ENCODE peak calls at places on chromosomes 11 and 22, in nine cellular contexts. M is naive thymus-derived CD4-positive, alpha-beta T cell; I is kidney epithelial cell; F is AG04450; X is IMR-90; C is GM23338; J is brain microvascular endothelial cell; P is cardiac muscle cell; Q is aorta. H is an unnamed sample.

GRCh38 chr11:19713221-19714092 is 820 bp downstream of the NAV2 start:
- DNase-seq in M (no peak), I (no peak), F (no peak), X (no peak), C (peak; percentile 52), J (peak; percentile 4), P (peak; percentile 9), Q (peak; percentile 79), H (no peak)

GRCh38 chr11:93736129-93736528 is 5.2 kb downstream of the TAF1D start:
- DNase-seq in M (no peak), I (no peak), F (no peak), X (peak; percentile 63), C (no peak), J (no peak), P (no peak), Q (no peak), H (no peak)

GRCh38 chr11:8292351-8292750 is 28.7 kb upstream of the LMO1 start:
- DNase-seq in M (peak; percentile 13), I (no peak), F (no peak), X (no peak), C (no peak), J (no peak), P (no peak), Q (peak; percentile 57), H (no peak)

GRCh38 chr22:42993651-42994275 is 21.2 kb downstream of the PACSIN2 start:
- DNase-seq in M (no peak), I (no peak), F (no peak), X (peak; percentile 60), C (no peak), J (no peak), P (no peak), Q (peak; percentile 63), H (peak; percentile 63)

GRCh38 chr22:38401336-38402084 is 53.5 kb downstream of the KCNJ4 start:
- DNase-seq in M (no peak), I (no peak), F (no peak), X (no peak), C (no peak), J (no peak), P (no peak), Q (peak; percentile 71), H (no peak)

GRCh38 chr11:58444285-58444684 is 2.2 kb upstream of the OR5B12 start:
- DNase-seq in M (no peak), I (no peak), F (no peak), X (no peak), C (no peak), J (no peak), P (no peak), Q (no peak), H (no peak)

GRCh38 chr11:134542401-134543143 is 130.5 kb upstream of the B3GAT1 start:
- DNase-seq in M (peak; percentile 1), I (no peak), F (no peak), X (no peak), C (no peak), J (no peak), P (no peak), Q (no peak), H (peak; percentile 24)

GRCh38 chr11:60923326-60923725 is 934 bp upstream of the TMEM132A start:
- DNase-seq in M (no peak), I (no peak), F (no peak), X (no peak), C (no peak), J (no peak), P (no peak), Q (no peak), H (no peak)

GRCh38 chr11:126281666-126282175 is 1.2 kb upstream of the TIRAP start:
- DNase-seq in M (no peak), I (no peak), F (no peak), X (no peak), C (no peak), J (no peak), P (no peak), Q (no peak), H (peak; percentile 62)

GRCh38 chr11:126288237-126288636 is 5.3 kb downstream of the TIRAP start:
- DNase-seq in M (no peak), I (no peak), F (no peak), X (no peak), C (no peak), J (no peak), P (no peak), Q (no peak), H (no peak)

GRCh38 chr11:126282742-126283591 is at the start of gene TIRAP:
- DNase-seq in M (peak; percentile 69), I (no peak), F (no peak), X (peak; percentile 42), C (peak; percentile 73), J (peak; percentile 19), P (peak; percentile 65), Q (peak; percentile 88), H (peak; percentile 85)

GRCh38 chr11:126282361-126282741 is 542 bp upstream of the TIRAP start:
- DNase-seq in M (peak; percentile 38), I (no peak), F (no peak), X (peak; percentile 35), C (peak; percentile 74), J (peak; percentile 39), P (peak; percentile 35), Q (peak; percentile 82), H (peak; percentile 43)

GRCh38 chr11:126284829-126285228 is 1.9 kb downstream of the TIRAP start:
- DNase-seq in M (peak; percentile 54), I (peak; percentile 84), F (peak; percentile 85), X (peak; percentile 96), C (no peak), J (peak; percentile 98), P (no peak), Q (peak; percentile 87), H (no peak)
- H3K4me3 ChIP-seq in M (no peak overlapping the region), I (no peak overlapping the region), F (no peak overlapping the region), X (no peak overlapping the region), C (no peak overlapping the region), J (no peak overlapping the region), P (no peak overlapping the region), Q (no peak overlapping the region), H (no peak overlapping the region)

GRCh38 chr11:12803086-12803826 is 129.0 kb downstream of the TEAD1 start:
- DNase-seq in M (no peak), I (no peak), F (no peak), X (peak; percentile 81), C (no peak), J (no peak), P (no peak), Q (no peak), H (no peak)
- H3K4me3 ChIP-seq in M (no peak overlapping the region), I (no peak overlapping the region), F (no peak overlapping the region), X (no peak overlapping the region), C (no peak overlapping the region), J (no peak overlapping the region), P (no peak overlapping the region), Q (no peak overlapping the region), H (no peak overlapping the region)

GRCh38 chr11:44564653-44565007 is 833 bp upstream of the CD82 start:
- DNase-seq in M (no peak), I (no peak), F (peak; percentile 53), X (peak; percentile 84), C (peak; percentile 42), J (peak; percentile 65), P (no peak), Q (peak; percentile 95), H (peak; percentile 98)

GRCh38 chr11:44562836-44563460 is 2.5 kb upstream of the CD82 start:
- DNase-seq in M (no peak), I (no peak), F (no peak), X (no peak), C (no peak), J (no peak), P (no peak), Q (peak; percentile 64), H (no peak)

GRCh38 chr11:44565008-44565745 is at the start of gene CD82:
- DNase-seq in M (peak; percentile 100), I (peak; percentile 85), F (peak; percentile 96), X (peak; percentile 97), C (peak; percentile 100), J (peak; percentile 99), P (peak; percentile 100), Q (peak; percentile 100), H (peak; percentile 100)

GRCh38 chr11:44563716-44564115 is 1.7 kb upstream of the CD82 start:
- DNase-seq in M (no peak), I (no peak), F (peak; percentile 54), X (peak; percentile 81), C (no peak), J (peak; percentile 70), P (no peak), Q (peak; percentile 2), H (no peak)

GRCh38 chr11:44564198-44564597 is 1.3 kb upstream of the CD82 start:
- DNase-seq in M (no peak), I (no peak), F (no peak), X (peak; percentile 28), C (no peak), J (no peak), P (no peak), Q (no peak), H (no peak)
- H3K4me3 ChIP-seq in M (no peak overlapping the region), I (no peak overlapping the region), F (no peak overlapping the region), X (no peak overlapping the region), C (no peak overlapping the region), J (no peak overlapping the region), P (no peak overlapping the region), Q (no peak overlapping the region), H (peak overlapping the region; percentile 70)

DNA sequence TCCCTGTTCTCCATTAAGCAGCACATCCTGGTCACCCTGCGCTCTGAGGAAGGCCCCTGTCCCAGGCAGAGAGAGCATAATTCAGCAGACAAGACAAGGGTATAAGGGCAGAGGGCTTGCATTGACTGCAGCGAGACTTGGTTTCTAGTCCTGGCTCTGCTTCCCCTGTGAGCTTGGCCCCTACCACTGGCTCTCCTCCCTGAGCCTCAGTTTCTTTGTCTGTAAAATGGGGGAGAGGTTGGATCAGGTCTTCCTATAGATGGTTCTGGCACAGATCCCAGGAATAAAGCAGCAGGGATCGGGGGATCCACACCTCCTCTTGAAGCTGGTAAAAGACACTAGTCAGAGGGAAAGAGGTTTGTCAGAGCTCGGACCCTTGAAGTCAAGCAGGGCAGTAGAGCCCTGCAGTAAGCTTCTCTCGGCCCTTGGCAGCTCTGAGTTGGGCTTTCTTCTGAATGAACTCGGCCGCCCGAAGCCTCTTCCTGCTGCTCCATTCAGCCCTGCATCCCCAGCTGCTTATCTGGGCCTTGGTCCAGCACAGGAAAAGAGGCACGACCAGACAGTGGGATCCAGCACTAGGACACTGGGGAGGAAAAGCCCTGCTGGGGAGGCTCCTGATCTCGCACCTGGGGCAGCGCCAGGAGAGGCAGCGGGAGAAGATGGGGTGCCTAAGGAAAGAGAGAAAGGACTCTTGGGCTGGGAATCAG is 2.1 kb downstream of the CREB3L1 start:
- DNase-seq in M (no peak), I (no peak), F (no peak), X (peak; percentile 80), C (no peak), J (peak; percentile 55), P (no peak), Q (peak; percentile 77), H (no peak)
- H3K4me3 ChIP-seq in M (no peak overlapping the region), I (no peak overlapping the region), F (peak overlapping the region; percentile 95), X (peak overlapping the region; percentile 86), C (peak overlapping the region; percentile 91), J (peak overlapping the region; percentile 92), P (no peak overlapping the region), Q (no peak overlapping the region), H (no peak overlapping the region)

DNA sequence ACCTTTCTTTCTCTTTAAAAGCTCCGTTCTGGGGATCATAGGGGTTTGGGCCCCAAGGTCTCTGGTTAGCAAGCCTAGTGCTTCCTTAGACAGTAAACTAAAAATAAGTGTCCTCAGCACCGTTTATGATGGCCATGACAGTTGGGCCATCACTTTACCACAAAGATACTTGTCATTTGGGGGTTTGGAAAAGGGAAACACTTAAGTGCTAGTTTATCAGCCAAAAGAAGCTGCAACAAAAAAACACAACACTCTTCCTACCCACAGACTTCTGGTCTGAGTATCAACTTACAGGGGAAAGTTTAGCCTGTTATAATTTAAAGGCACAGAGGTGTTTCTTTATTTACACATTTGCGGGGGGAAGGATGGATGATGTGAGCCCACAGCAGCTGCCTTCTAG is 88.4 kb upstream of the CD44 start:
- DNase-seq in M (no peak), I (no peak), F (no peak), X (no peak), C (no peak), J (no peak), P (no peak), Q (no peak), H (no peak)
- H3K4me3 ChIP-seq in M (no peak overlapping the region), I (no peak overlapping the region), F (no peak overlapping the region), X (no peak overlapping the region), C (no peak overlapping the region), J (no peak overlapping the region), P (no peak overlapping the region), Q (no peak overlapping the region), H (no peak overlapping the region)

H was measured in tibial artery.